ENCODE peak calls at places on chromosomes 16 and 17, in six cellular contexts. Y is psoas muscle; H is body of pancreas; D is astrocyte; U is Panc1; Q is CD4-positive, alpha-beta T cell. P is an unnamed sample.

GRCh38 chr16:27408012-27408601 is 6.1 kb downstream of the IL21R start:
- DNase-seq in Y (no peak), H (no peak), D (peak), U (no peak), Q (no peak), P (no peak)

GRCh38 chr16:71781741-71782140 is 26.9 kb downstream of the AP1G1 start:
- DNase-seq in Y (no peak), H (no peak), D (peak), U (no peak), Q (no peak), P (no peak)

GRCh38 chr16:17612336-17612735 is 141.6 kb upstream of the XYLT1 start:
- DNase-seq in Y (no peak), H (no peak), D (no peak), U (no peak), Q (no peak), P (no peak)

GRCh38 chr16:86545481-86545880 is 9.6 kb downstream of the MTHFSD start:
- DNase-seq in Y (no peak), H (no peak), D (no peak), U (no peak), Q (no peak), P (no peak)

GRCh38 chr16:27543801-27544200 is 5.9 kb downstream of the GTF3C1 start:
- DNase-seq in Y (no peak), H (no peak), D (no peak), U (no peak), Q (no peak), P (no peak)

GRCh38 chr17:11730747-11731146 is 132.5 kb downstream of the DNAH9 start:
- DNase-seq in Y (no peak), H (no peak), D (no peak), U (no peak), Q (no peak), P (no peak)

GRCh38 chr16:86723699-86724098 is 145.3 kb downstream of the FOXL1 start:
- DNase-seq in Y (peak), H (no peak), D (no peak), U (no peak), Q (no peak), P (no peak)

GRCh38 chr17:32287804-32288511 is 22.3 kb downstream of the RHBDL3 start:
- DNase-seq in Y (no peak), H (no peak), D (no peak), U (no peak), Q (no peak), P (no peak)

GRCh38 chr16:14125030-14125681 is 54.0 kb downstream of the MRTFB start:
- DNase-seq in Y (no peak), H (no peak), D (no peak), U (no peak), Q (no peak), P (no peak)

GRCh38 chr16:80802129-80802528 is 2.3 kb downstream of the CDYL2 start:
- DNase-seq in Y (no peak), H (no peak), D (no peak), U (no peak), Q (no peak), P (no peak)

GRCh38 chr17:81049973-81050551 is 15.1 kb downstream of the BAIAP2 start:
- DNase-seq in Y (peak), H (peak), D (peak), U (no peak), Q (no peak), P (no peak)

GRCh38 chr17:44765965-44766364 is 7.2 kb downstream of the ADAM11 start:
- DNase-seq in Y (no peak), H (no peak), D (no peak), U (no peak), Q (no peak), P (no peak)

GRCh38 chr17:13393841-13394710 is 207.7 kb downstream of the HS3ST3A1 start:
- DNase-seq in Y (no peak), H (no peak), D (peak), U (no peak), Q (no peak), P (no peak)

GRCh38 chr17:79573196-79573929 is 37.5 kb downstream of the RBFOX3 start:
- DNase-seq in Y (no peak), H (no peak), D (no peak), U (no peak), Q (no peak), P (no peak)

GRCh38 chr17:8702996-8703395 is 41.6 kb downstream of the CCDC42 start:
- DNase-seq in Y (no peak), H (no peak), D (no peak), U (no peak), Q (no peak), P (no peak)

GRCh38 chr17:78539771-78540170 is 37.4 kb downstream of the DNAH17 start:
- DNase-seq in Y (no peak), H (no peak), D (no peak), U (no peak), Q (no peak), P (no peak)

GRCh38 chr16:88063201-88063773 is 112.1 kb downstream of the BANP start:
- DNase-seq in Y (peak), H (no peak), D (peak), U (no peak), Q (no peak), P (peak)

GRCh38 chr17:50129946-50130777 is at the start of gene SAMD14:
- DNase-seq in Y (peak), H (no peak), D (no peak), U (no peak), Q (peak), P (peak)

GRCh38 chr16:56673916-56674315 is 4.3 kb downstream of the MT1H start:
- DNase-seq in Y (peak), H (peak), D (no peak), U (no peak), Q (no peak), P (no peak)

GRCh38 chr17:59154721-59155438 is at the start of gene SKA2:
- DNase-seq in Y (peak), H (peak), D (no peak), U (peak), Q (peak), P (peak)

GRCh38 chr16:75803753-75804152 is 77.5 kb upstream of the CPHXL start:
- DNase-seq in Y (no peak), H (no peak), D (no peak), U (no peak), Q (no peak), P (no peak)

GRCh38 chr16:89290887-89291286 is 73.4 kb downstream of the ZNF778 start:
- DNase-seq in Y (peak), H (no peak), D (no peak), U (no peak), Q (no peak), P (no peak)

GRCh38 chr16:67533024-67533560 is 4.5 kb downstream of the RIPOR1 start:
- DNase-seq in Y (no peak), H (no peak), D (no peak), U (no peak), Q (no peak), P (no peak)
- H3K27ac ChIP-seq in Y (no peak), H (no peak), D (no peak), U (no peak), Q (no peak), P (peak)

GRCh38 chr17:28357061-28357900 is at the start of gene POLDIP2:
- DNase-seq in Y (peak), H (peak), D (peak), U (peak), Q (peak), P (peak)
- TF ChIP-seq CTCF in Y (no peak), H (peak), D (no peak), U (no peak), Q (no peak), P (peak)

DNA sequence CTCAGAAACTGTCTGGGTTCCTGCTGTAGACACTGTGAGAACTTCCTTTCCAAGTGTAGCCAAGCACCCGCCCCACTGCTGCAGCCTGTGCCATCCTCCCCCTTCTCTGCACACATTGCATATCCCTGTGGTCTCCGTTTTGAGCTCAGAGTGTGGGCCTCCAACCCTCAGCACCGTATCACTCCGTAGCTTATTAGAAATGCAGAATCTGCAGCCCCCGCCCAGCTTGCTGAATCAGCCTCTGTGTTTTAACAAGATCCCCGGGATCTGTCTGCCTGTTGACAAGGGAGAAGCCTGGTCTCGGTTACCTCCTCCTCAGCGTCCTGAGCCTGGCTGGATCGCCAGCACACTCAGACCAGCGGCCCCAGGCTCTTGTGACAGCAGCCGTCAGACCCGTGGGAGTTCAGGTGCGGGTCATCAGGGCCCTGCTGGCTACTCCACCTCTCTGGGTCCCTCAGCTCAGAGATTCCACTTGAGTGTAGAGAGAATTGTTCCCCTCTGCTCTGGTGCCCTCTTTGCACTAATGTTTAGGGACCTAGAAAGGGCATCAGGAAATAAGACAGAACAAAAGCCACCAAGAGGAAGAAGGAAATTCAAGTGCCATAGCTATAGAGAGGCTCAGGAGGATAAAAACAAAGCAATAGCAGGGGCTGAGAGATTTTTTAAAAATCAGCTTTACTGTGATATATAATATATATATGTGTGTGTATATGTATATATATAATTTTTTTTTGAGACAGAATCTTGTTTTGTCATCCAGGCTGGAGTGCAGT is 92.3 kb downstream of the PITPNC1 start:
- DNase-seq in Y (no peak), H (no peak), D (peak), U (no peak), Q (peak), P (no peak)
- H3K27ac ChIP-seq in Y (peak), H (peak), D (peak), U (peak), Q (peak), P (peak)

DNA sequence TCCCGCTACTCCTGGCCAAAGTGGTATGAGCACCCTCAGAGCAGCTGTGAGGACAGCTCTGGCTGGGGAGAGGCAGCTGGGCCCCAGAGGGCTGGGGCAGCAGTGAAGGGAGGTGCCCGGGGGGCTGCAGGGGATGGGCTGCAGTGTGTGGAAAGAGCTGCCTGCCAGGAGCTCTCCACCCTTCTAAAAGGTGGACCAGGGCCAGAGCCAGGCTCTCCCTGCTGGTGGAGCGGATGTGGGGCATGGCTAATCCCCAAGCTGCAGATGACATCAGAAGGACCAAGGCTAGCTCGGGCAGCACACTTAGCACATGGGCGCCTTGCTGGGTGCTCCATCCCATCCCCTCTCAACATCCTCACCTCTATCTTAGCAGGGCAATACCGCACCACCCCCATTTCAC is 103.1 kb downstream of the SDK2 start:
- DNase-seq in Y (no peak), H (no peak), D (no peak), U (no peak), Q (no peak), P (no peak)
- TF ChIP-seq CTCF in Y (no peak), H (no peak), D (no peak), U (no peak), Q (no peak), P (no peak)

GRCh38 chr17:65562206-65562531 is 721 bp upstream of the AXIN2 start:
- DNase-seq in Y (no peak), H (no peak), D (no peak), U (no peak), Q (no peak), P (no peak)
- H3K27ac ChIP-seq in Y (no peak), H (no peak), D (no peak), U (no peak), Q (no peak), P (peak)

DNA sequence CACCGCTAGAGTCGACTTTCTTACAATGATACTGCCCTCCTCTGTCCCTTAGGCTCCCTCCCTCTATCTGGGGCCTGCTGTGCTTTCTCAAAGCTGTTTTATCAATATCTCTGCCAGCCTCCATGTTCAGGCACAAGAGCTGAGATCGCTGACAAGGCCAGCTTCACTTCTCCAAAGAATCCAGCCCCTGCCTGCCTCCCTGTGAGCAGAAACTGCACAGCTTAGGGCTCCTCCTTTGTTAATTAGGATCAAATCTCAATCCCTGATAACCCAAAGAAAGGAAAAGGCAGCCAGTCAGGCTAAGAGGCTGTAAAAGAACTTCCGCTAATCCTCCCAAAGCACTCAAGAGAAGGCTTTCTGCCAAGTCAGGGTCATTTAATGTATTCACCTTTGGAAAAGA is 616.0 kb upstream of the CDH11 start:
- DNase-seq in Y (no peak), H (no peak), D (no peak), U (no peak), Q (no peak), P (no peak)
- TF ChIP-seq CTCF in Y (no peak), H (no peak), D (peak), U (no peak), Q (no peak), P (no peak)

DNA sequence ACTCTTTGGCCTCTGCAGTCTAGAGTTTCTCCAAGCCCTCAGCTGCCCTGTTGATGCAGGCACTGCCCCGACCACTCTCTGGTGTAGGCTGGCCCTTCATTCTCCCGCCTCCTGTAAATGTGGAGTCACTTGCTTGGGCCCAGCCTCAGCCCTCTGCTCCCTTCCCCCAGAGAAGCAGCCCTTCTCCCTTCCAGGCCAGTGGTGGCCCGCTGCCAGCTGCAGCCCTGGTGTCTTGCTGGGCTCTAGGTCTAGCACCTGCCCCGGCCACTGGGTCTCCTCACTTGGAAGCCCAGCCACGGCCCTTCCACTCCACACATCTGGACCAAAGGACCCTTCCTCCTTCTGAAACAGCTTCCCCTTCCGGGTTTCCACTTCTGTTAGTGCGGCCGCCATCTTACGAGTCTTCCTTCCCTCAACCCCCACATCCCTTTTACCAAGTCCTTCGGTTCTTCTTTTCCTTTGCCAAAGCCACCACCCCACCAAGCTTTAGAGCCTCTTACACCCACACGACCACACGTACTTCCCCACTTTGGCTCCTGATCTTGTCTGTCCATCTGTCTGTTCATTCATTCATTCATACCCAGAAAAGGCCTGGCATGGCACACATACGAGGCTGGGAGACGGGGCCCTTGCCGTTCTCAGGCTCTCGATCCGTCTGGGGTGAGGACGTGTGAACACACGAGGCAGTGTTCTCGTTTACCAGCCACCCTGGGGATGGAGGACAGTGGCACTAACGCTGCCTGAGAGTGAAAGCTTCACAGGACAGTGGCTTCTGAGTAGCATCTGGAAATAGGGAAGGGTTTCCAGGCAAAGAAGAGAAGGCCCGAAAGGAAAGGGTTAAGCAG is 68.0 kb downstream of the ABR start:
- DNase-seq in Y (peak), H (no peak), D (no peak), U (no peak), Q (no peak), P (peak)
- H3K27ac ChIP-seq in Y (peak), H (peak), D (peak), U (peak), Q (no peak), P (peak)

DNA sequence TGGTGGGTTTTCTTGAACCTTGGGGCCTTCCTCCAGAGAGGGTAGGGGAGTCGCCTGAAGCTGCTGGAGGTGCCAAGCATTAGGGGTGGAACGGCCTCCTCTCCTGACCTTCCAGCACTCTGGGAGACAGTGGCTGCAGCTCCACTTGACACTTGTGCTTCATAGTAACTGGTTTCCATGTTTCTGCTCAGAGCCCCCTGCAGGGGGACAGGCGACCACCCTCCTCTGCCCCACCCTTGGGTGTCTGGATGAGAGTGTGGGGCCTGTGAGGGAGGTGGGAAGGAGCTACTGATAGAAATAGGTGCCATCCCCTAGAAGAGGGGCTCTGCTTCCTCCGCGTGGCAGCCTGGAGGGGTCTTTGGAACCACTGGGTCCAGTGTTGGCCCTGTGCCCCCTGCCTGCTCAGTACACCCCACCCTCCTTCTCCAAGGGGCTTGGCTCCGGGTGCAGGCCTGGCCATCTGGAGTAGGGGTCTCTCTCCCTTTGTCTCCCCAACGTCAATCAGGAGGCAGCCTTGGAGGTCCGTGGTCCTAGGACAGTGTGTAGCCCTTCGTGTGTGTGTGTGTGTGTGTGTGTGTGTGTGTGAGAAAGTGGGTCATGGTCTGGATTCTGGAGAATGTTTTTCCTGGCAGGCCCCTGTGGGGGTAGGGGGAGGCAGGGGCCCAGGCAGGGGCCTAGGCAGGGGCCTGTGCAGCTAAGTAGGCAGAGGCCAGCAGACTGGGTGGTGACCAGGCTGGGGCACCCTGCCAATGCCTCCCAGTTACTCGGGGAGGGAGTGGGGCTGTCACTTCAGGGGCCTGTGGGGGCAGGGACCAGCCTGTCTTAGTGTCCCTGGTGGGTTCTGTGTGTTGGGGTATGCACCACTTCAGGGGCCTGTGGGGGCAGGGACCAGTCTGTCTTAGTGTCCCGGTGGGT is 4.9 kb downstream of the LASP1 start:
- DNase-seq in Y (no peak), H (no peak), D (no peak), U (no peak), Q (no peak), P (no peak)
- TF ChIP-seq CTCF in Y (no peak), H (no peak), D (no peak), U (no peak), Q (no peak), P (no peak)

GRCh38 chr17:21096874-21097273 is 29.9 kb upstream of the DHRS7B start:
- DNase-seq in Y (no peak), H (no peak), D (no peak), U (no peak), Q (no peak), P (no peak)

GRCh38 chr17:21094298-21094704 is 32.5 kb upstream of the DHRS7B start:
- DNase-seq in Y (no peak), H (no peak), D (no peak), U (no peak), Q (no peak), P (no peak)

GRCh38 chr17:21090889-21091618 is 35.7 kb upstream of the DHRS7B start:
- DNase-seq in Y (no peak), H (no peak), D (no peak), U (no peak), Q (no peak), P (no peak)

GRCh38 chr17:21098934-21099687 is 27.7 kb upstream of the DHRS7B start:
- DNase-seq in Y (peak), H (peak), D (peak), U (peak), Q (peak), P (peak)

DNA sequence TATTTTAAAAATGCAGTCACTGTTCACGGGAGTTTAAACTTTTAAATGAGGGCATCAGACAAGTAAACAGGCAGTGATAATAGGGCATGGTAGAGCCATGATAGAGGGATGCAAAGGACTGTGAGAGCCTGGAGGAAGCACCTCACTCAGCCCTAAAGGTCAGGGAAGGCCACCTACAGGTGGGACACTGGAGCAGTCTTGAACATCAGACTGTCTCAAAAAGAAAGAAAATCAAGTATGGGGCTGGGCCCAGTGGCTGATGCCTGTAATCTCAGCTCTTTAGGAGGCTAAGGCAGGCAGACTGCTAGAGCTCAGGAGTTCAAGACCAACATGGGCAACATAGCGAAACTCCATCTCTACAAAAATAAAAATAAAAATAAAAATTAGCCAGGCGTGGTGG is 31.0 kb upstream of the DHRS7B start:
- DNase-seq in Y (no peak), H (no peak), D (no peak), U (no peak), Q (no peak), P (no peak)
- H3K27ac ChIP-seq in Y (no peak), H (no peak), D (no peak), U (no peak), Q (no peak), P (no peak)

P was measured in heart right ventricle.